ENCODE peak calls at places on chromosome 15, in six cellular contexts. L is cardiac fibroblast; D is ovary; P is fibroblast of lung; M is skeletal muscle cell; A is CD8-positive, alpha-beta T cell. T is an unnamed sample.

GRCh38 chr15:62624541-62625399 is 417.8 kb upstream of the TPM1 start:
- DNase-seq in D (no peak), P (peak), A (no peak), L (peak), M (peak), T (peak)

GRCh38 chr15:78206326-78207109 is 27.8 kb downstream of the ACSBG1 start:
- DNase-seq in D (no peak), A (no peak), L (peak), P (no peak), M (peak), T (no peak)

GRCh38 chr15:88018865-88019626 is 237.5 kb downstream of the NTRK3 start:
- DNase-seq in A (no peak), P (no peak), M (no peak), D (no peak), L (peak), T (peak)

GRCh38 chr15:55361048-55361447 is 42.0 kb downstream of the PIGB start:
- DNase-seq in P (no peak), L (no peak), D (no peak), A (no peak), M (no peak), T (no peak)

GRCh38 chr15:29090617-29091466 is 178.8 kb downstream of the NSMCE3 start:
- DNase-seq in M (no peak), L (peak), A (peak), D (no peak), P (peak), T (no peak)

GRCh38 chr15:57422113-57422754 is 45.9 kb downstream of the CGNL1 start:
- DNase-seq in D (no peak), M (no peak), L (peak), P (no peak), A (no peak), T (peak)

GRCh38 chr15:68725736-68726135 is 95.0 kb downstream of the ANP32A start:
- DNase-seq in D (peak), A (no peak), L (peak), M (no peak), P (peak), T (no peak)

GRCh38 chr15:80761754-80762153 is 17.4 kb upstream of the CEMIP start:
- DNase-seq in D (no peak), A (no peak), M (no peak), L (no peak), P (no peak), T (no peak)

GRCh38 chr15:78233496-78233895 is 869 bp downstream of the ACSBG1 start:
- DNase-seq in D (no peak), M (no peak), A (no peak), P (no peak), L (no peak), T (no peak)

GRCh38 chr15:51403072-51403878 is 61.8 kb downstream of the GLDN start:
- DNase-seq in P (peak), D (no peak), M (no peak), L (peak), A (no peak), T (no peak)

GRCh38 chr15:51405646-51406194 is 64.3 kb downstream of the GLDN start:
- DNase-seq in A (no peak), P (peak), D (no peak), M (no peak), L (no peak), T (no peak)

GRCh38 chr15:51401872-51402517 is 60.5 kb downstream of the GLDN start:
- DNase-seq in L (peak), M (no peak), A (no peak), D (no peak), P (peak), T (no peak)

GRCh38 chr15:51401065-51401780 is 59.8 kb downstream of the GLDN start:
- DNase-seq in P (no peak), D (no peak), M (no peak), L (no peak), A (no peak), T (no peak)

DNA sequence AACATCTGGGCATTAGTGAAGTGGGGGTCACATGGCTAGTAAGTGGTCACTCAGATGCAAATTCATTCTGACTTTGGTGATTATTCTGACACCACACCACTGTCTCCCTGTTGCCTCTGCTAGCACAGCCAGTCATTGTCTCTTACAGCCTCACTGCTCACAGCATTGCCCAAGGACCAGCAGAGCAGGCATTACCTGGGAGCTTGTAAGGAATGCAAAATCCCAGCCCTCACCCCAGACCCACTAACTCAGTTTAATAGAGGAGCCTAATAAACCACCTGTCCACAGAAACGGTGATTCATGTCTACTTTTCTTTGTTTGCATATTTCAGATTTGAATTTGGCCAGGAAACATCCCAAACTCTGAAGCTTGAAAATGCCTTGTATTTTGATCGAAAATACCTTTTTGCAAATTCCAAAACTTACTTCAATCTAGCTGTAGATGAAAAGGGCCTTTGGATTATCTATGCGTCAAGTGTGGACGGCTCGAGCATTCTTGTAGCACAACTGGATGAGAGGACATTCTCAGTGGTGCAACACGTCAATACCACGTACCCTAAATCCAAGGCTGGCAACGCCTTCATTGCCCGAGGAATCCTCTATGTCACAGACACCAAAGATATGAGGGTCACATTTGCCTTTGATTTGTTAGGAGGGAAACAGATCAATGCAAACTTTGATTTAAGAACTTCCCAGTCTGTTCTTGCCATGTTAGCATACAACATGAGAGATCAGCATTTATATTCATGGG is 62.7 kb downstream of the GLDN start:
- DNase-seq in P (no peak), A (no peak), D (no peak), L (no peak), M (no peak), T (no peak)
- H3K4me3 ChIP-seq in P (no peak), A (no peak), D (no peak), L (no peak), M (no peak), T (no peak)

DNA sequence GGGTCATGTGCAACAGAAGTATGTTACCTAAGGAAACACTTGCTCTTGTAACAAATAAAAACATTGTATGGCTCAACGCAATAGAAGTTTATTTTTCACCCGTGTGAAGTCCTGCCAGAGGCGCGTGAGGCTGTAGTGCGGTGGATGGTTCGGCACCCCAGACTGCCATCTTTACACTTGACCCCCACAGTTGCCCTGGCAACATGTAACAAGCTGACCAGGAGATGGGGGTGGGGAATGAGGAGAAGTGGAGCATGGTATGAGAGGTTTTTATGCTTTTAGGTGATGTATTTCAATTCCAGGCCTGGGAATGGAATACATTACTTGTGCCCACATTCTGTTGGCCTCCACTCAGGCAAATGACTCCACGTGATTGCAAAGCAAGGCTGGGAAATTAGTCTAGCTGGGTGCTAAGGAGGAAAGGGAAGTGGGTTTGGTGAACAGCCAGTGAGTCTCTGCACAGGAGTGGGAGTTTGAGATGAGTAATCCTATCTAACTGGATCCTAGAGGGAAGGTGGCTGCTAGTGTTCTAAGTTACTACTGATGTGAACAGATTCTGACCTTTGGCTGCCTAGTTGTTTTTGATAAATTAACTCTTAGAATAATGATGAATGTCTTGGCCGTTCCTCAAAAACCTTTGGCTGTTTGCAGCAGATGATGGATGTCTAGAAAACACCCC is 33.8 kb upstream of the GREM1 start:
- DNase-seq in P (peak), D (no peak), L (peak), M (peak), A (no peak), T (peak)
- H3K4me3 ChIP-seq in P (no peak), D (no peak), L (peak), M (no peak), A (no peak), T (no peak)

DNA sequence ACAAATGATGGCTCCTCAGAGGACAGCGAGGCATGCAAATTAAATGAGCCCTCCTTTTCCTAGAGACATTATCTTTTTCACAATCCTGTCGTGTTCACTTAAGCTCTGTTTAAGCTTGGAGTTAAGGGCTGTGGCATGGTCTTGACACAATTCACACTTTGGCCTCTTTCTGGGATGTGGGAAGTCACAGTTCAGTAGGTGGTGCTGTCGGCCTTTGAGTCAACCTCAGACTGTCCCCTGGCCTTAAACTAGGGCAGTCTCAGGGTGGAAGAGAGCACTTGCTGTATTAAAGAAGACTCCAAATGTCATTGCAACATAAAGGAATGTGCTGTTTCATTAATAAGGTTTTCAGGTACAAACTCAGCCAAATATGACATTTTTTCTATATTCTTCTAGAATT is 351.0 kb downstream of the MCTP2 start:
- DNase-seq in M (no peak), P (no peak), A (peak), L (no peak), D (no peak), T (no peak)
- H3K4me3 ChIP-seq in M (no peak), P (no peak), A (no peak), L (no peak), D (no peak), T (no peak)

DNA sequence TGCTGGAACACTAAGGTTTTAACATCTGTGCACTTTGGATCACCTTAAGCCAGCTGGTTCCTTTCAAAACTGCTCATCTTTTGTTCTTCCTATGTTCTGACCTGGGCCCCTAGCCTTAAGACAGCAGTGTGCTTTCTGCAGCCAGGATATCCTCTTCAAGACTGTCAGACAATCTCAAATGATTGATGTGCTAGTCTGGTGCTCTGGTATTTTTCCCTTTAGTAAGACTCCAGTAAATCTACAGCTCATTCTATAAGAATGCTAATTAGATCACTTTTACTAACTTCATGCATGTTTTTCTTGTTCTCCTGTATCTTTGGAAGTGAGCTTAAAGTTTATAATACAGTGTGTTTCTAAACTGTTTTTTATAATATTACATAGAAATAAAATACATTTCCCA is 220.8 kb upstream of the NANOGP8 start:
- DNase-seq in D (no peak), M (peak), A (no peak), L (peak), P (peak), T (peak)
- H3K4me3 ChIP-seq in D (no peak), M (no peak), A (no peak), L (no peak), P (no peak), T (no peak)

GRCh38 chr15:32671339-32672325 is 30.1 kb downstream of the SCG5 start:
- DNase-seq in D (no peak), P (no peak), L (no peak), A (no peak), M (no peak), T (peak)
- H3K4me3 ChIP-seq in D (no peak), P (no peak), L (no peak), A (no peak), M (no peak), T (no peak)

GRCh38 chr15:67010898-67011619 is 54.3 kb upstream of the SMAD3 start:
- DNase-seq in P (peak), M (no peak), L (no peak), D (no peak), A (no peak), T (no peak)
- H3K4me3 ChIP-seq in P (no peak), M (no peak), L (no peak), D (no peak), A (no peak), T (no peak)

GRCh38 chr15:35533130-35534110 is 12.5 kb downstream of the DPH6 start:
- DNase-seq in L (peak), D (no peak), M (peak), P (peak), A (no peak), T (peak)
- H3K4me3 ChIP-seq in L (no peak), D (no peak), M (no peak), P (no peak), A (no peak), T (no peak)

GRCh38 chr15:25862087-25862468 is 1.0 kb downstream of the ATP10A start:
- DNase-seq in A (peak), L (no peak), D (no peak), P (peak), M (no peak), T (no peak)

GRCh38 chr15:25859838-25860645 is 3.1 kb downstream of the ATP10A start:
- DNase-seq in A (peak), D (no peak), L (no peak), M (no peak), P (peak), T (no peak)

GRCh38 chr15:25862469-25863066 is 559 bp downstream of the ATP10A start:
- DNase-seq in D (no peak), M (no peak), P (peak), A (peak), L (peak), T (no peak)

GRCh38 chr15:25858952-25859760 is 4.0 kb downstream of the ATP10A start:
- DNase-seq in P (no peak), A (no peak), L (no peak), M (no peak), D (no peak), T (no peak)

DNA sequence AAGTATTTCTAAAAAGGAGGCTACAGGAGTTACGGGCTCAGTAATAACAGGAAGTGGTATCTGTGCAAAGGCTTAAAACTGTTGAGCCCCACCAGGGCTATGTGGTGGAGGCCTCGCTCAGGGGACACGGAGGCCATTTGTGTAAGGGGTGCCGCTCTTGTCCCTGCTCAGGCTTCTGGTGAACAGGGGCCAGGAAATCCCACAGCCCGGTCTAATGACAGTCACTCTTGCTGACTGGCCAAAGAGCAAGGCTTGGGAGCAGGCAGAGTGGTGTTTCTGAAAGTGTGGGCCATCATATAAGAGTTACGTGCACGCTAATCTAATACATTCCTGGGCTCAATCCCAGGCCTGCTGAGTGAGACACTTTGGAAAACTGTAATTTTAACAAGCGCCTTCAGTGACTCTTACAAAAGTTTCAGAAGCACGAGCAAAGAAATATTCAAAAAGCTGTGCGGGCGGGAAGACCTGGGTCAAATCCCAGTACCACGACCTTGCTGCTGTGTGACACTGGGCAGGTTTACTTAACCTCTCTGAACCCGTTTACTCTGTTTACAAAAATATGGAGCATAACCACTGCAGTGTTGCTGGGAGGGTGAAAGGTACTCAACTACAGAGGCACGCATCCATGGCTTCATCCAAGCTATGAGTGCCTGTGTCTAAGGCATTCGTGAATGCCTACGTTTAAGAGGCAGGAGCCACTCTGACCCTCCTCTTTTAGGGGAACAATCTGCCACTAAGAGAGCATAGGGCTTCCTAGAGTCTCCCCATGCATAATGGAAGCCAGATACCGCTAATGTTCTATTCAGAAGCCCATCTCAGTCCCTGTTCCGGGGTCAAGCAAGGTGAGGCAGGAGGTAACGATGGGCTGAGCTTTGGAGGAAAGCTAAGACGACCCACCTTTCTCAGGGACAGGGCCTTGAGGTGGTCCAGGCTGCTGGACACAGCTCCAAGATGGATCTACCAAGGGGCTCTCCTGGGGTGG is 2.0 kb downstream of the ATP10A start:
- DNase-seq in M (no peak), P (no peak), L (no peak), A (peak), D (no peak), T (no peak)
- H3K4me3 ChIP-seq in M (peak), P (peak), L (peak), A (peak), D (peak), T (peak)

GRCh38 chr15:58870451-58870850 is 63.0 kb downstream of the SLTM start:
- DNase-seq in M (peak), D (no peak), A (no peak), P (peak), L (peak), T (no peak)

GRCh38 chr15:58867926-58868325 is 65.6 kb downstream of the SLTM start:
- DNase-seq in L (no peak), A (no peak), D (no peak), M (no peak), P (no peak), T (no peak)

GRCh38 chr15:58864602-58865419 is 68.7 kb downstream of the SLTM start:
- DNase-seq in P (peak), A (no peak), M (no peak), L (peak), D (peak), T (no peak)

GRCh38 chr15:58862326-58862725 is 71.2 kb downstream of the SLTM start:
- DNase-seq in M (no peak), P (no peak), D (no peak), L (no peak), A (no peak), T (no peak)

DNA sequence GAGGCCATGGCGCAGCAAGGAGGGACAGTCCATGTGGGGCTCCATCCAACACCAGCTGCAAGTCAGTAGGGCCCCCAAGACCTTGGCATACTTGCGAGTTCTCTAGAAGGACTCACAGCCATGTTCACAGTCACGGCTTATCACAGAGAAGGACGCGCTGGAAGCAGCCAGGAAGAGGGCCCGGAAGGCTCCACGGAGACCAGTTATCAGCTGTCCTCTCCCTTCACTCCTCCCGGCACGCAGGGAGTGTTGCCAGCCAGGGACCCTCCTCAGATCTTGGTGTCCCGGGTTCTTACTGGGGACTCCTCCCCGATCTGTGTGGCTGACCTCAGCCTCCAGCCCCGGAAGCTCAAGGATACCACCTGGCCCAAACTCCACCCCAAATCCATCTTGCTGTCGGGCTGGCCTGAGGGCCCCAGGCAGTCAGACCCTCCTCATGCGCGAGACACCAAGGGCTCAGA is 68.0 kb downstream of the SLTM start:
- DNase-seq in D (peak), P (peak), L (peak), M (no peak), A (no peak), T (no peak)
- H3K4me3 ChIP-seq in D (peak), P (no peak), L (peak), M (no peak), A (no peak), T (no peak)

GRCh38 chr15:70067011-70067410 is 30.7 kb downstream of the TLE3 start:
- DNase-seq in L (no peak), P (no peak), A (no peak), D (no peak), M (no peak), T (no peak)

GRCh38 chr15:70066004-70066403 is 31.7 kb downstream of the TLE3 start:
- DNase-seq in D (no peak), A (no peak), L (no peak), P (no peak), M (no peak), T (no peak)

GRCh38 chr15:70064441-70064840 is 33.3 kb downstream of the TLE3 start:
- DNase-seq in M (no peak), D (no peak), P (peak), L (no peak), A (no peak), T (no peak)

GRCh38 chr15:70065006-70065722 is 32.6 kb downstream of the TLE3 start:
- DNase-seq in L (no peak), M (no peak), D (no peak), A (no peak), P (no peak), T (no peak)

DNA sequence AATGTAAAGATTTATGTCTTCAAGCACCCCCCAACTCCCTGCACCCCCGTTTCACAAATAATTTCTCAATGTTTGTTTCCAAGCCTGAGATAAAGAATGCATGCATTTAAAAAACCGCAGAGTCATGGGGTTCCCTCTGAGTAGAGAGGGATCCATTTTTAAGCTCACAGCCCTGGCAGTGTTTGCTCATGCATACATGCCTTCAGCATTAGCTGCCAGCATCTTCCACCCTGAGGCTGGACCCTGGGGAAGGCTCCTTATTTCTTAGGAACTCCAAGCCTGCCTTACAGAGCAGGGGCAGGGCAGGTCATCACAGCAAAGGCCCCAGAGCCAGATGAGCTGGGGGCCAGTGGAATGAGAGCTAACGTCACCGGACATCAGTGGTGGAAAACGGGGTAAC is 31.3 kb downstream of the TLE3 start:
- DNase-seq in M (peak), D (no peak), L (peak), A (no peak), P (no peak), T (no peak)
- H3K4me3 ChIP-seq in M (no peak), D (no peak), L (no peak), A (no peak), P (no peak), T (no peak)